ENCODE peak calls at places on chromosome 21, in nine cellular contexts. One of them, this sample, is unnamed.

GRCh38 chr21:36708512-36709029 is 9.7 kb downstream of the SIM2 start:
- DNase-seq in uterus: no peak
- DNase-seq in heart right ventricle: no peak
- DNase-seq in cardiac muscle cell: no peak
- DNase-seq in H1: no peak
- DNase-seq in heart left ventricle: no peak
- DNase-seq in GM23338: peak; percentile 33
- DNase-seq in RWPE2: no peak
- DNase-seq in neural progenitor cell: peak; percentile 41
- DNase-seq in this sample: no peak

GRCh38 chr21:23374155-23374554 is 2233.1 kb downstream of the MRPL39 start:
- DNase-seq in cardiac muscle cell: no peak
- DNase-seq in uterus: no peak
- DNase-seq in heart right ventricle: no peak
- DNase-seq in GM23338: no peak
- DNase-seq in heart left ventricle: no peak
- DNase-seq in RWPE2: no peak
- DNase-seq in H1: no peak
- DNase-seq in neural progenitor cell: no peak
- DNase-seq in this sample: no peak

GRCh38 chr21:43603641-43604504 is 55.4 kb downstream of the HSF2BP start:
- DNase-seq in heart right ventricle: no peak
- DNase-seq in heart left ventricle: no peak
- DNase-seq in uterus: no peak
- DNase-seq in cardiac muscle cell: peak; percentile 46
- DNase-seq in RWPE2: no peak
- DNase-seq in H1: no peak
- DNase-seq in GM23338: no peak
- DNase-seq in neural progenitor cell: peak; percentile 25
- DNase-seq in this sample: no peak

GRCh38 chr21:31666445-31667010 is 7.0 kb downstream of the SOD1 start:
- DNase-seq in H1: no peak
- DNase-seq in RWPE2: no peak
- DNase-seq in uterus: no peak
- DNase-seq in cardiac muscle cell: no peak
- DNase-seq in neural progenitor cell: no peak
- DNase-seq in heart left ventricle: no peak
- DNase-seq in heart right ventricle: no peak
- DNase-seq in GM23338: no peak
- DNase-seq in this sample: no peak

GRCh38 chr21:31872452-31873274 is at the start of gene HUNK:
- DNase-seq in uterus: peak; percentile 42
- DNase-seq in cardiac muscle cell: peak; percentile 44
- DNase-seq in neural progenitor cell: peak; percentile 86
- DNase-seq in heart right ventricle: peak; percentile 15
- DNase-seq in RWPE2: no peak
- DNase-seq in heart left ventricle: no peak
- DNase-seq in GM23338: peak; percentile 73
- DNase-seq in H1: no peak
- DNase-seq in this sample: no peak

GRCh38 chr21:43619856-43620255 is 39.4 kb downstream of the HSF2BP start:
- DNase-seq in cardiac muscle cell: no peak
- DNase-seq in H1: no peak
- DNase-seq in heart left ventricle: no peak
- DNase-seq in RWPE2: no peak
- DNase-seq in uterus: no peak
- DNase-seq in neural progenitor cell: peak; percentile 13
- DNase-seq in heart right ventricle: no peak
- DNase-seq in GM23338: peak; percentile 48
- DNase-seq in this sample: no peak

GRCh38 chr21:41725421-41726021 is 41.3 kb downstream of the RIPK4 start:
- DNase-seq in neural progenitor cell: peak; percentile 42
- DNase-seq in H1: peak; percentile 74
- DNase-seq in uterus: no peak
- DNase-seq in GM23338: peak; percentile 58
- DNase-seq in cardiac muscle cell: no peak
- DNase-seq in heart left ventricle: peak; percentile 66
- DNase-seq in heart right ventricle: no peak
- DNase-seq in RWPE2: no peak
- DNase-seq in this sample: no peak

GRCh38 chr21:17397703-17398102 is 115.1 kb upstream of the CXADR start:
- DNase-seq in heart right ventricle: no peak
- DNase-seq in neural progenitor cell: no peak
- DNase-seq in H1: no peak
- DNase-seq in RWPE2: no peak
- DNase-seq in cardiac muscle cell: no peak
- DNase-seq in uterus: no peak
- DNase-seq in GM23338: no peak
- DNase-seq in heart left ventricle: no peak
- DNase-seq in this sample: no peak

GRCh38 chr21:46150073-46150472 is 5.3 kb downstream of the FTCD start:
- DNase-seq in uterus: peak; percentile 11
- DNase-seq in GM23338: no peak
- DNase-seq in cardiac muscle cell: no peak
- DNase-seq in heart left ventricle: peak; percentile 55
- DNase-seq in H1: no peak
- DNase-seq in RWPE2: peak; percentile 57
- DNase-seq in neural progenitor cell: no peak
- DNase-seq in heart right ventricle: no peak
- DNase-seq in this sample: peak; percentile 48

GRCh38 chr21:45940621-45941337 is 40.8 kb upstream of the COL6A1 start:
- DNase-seq in GM23338: no peak
- DNase-seq in H1: no peak
- DNase-seq in RWPE2: no peak
- DNase-seq in cardiac muscle cell: no peak
- DNase-seq in uterus: no peak
- DNase-seq in heart left ventricle: no peak
- DNase-seq in heart right ventricle: no peak
- DNase-seq in neural progenitor cell: no peak
- DNase-seq in this sample: no peak

GRCh38 chr21:37381883-37382585 is 15.5 kb downstream of the DYRK1A start:
- DNase-seq in cardiac muscle cell: no peak
- DNase-seq in GM23338: no peak
- DNase-seq in heart left ventricle: no peak
- DNase-seq in RWPE2: no peak
- DNase-seq in neural progenitor cell: no peak
- DNase-seq in uterus: no peak
- DNase-seq in heart right ventricle: no peak
- DNase-seq in H1: no peak
- DNase-seq in this sample: no peak

GRCh38 chr21:32138658-32139057 is 140.2 kb downstream of the MIS18A start:
- DNase-seq in cardiac muscle cell: no peak
- DNase-seq in H1: no peak
- DNase-seq in GM23338: no peak
- DNase-seq in heart right ventricle: no peak
- DNase-seq in uterus: no peak
- DNase-seq in heart left ventricle: no peak
- DNase-seq in RWPE2: no peak
- DNase-seq in neural progenitor cell: no peak
- DNase-seq in this sample: no peak

GRCh38 chr21:14734191-14734590 is 188.1 kb upstream of the SAMSN1 start:
- DNase-seq in H1: no peak
- DNase-seq in RWPE2: no peak
- DNase-seq in GM23338: no peak
- DNase-seq in heart right ventricle: no peak
- DNase-seq in cardiac muscle cell: no peak
- DNase-seq in uterus: no peak
- DNase-seq in neural progenitor cell: no peak
- DNase-seq in heart left ventricle: no peak
- DNase-seq in this sample: no peak
- TF ChIP-seq CTCF in H1: no peak
- TF ChIP-seq CTCF in RWPE2: no peak
- TF ChIP-seq CTCF in GM23338: no peak
- TF ChIP-seq CTCF in heart right ventricle: no peak
- TF ChIP-seq CTCF in cardiac muscle cell: no peak
- TF ChIP-seq CTCF in uterus: no peak
- TF ChIP-seq CTCF in neural progenitor cell: no peak
- TF ChIP-seq CTCF in heart left ventricle: no peak
- TF ChIP-seq CTCF in this sample: no peak

DNA sequence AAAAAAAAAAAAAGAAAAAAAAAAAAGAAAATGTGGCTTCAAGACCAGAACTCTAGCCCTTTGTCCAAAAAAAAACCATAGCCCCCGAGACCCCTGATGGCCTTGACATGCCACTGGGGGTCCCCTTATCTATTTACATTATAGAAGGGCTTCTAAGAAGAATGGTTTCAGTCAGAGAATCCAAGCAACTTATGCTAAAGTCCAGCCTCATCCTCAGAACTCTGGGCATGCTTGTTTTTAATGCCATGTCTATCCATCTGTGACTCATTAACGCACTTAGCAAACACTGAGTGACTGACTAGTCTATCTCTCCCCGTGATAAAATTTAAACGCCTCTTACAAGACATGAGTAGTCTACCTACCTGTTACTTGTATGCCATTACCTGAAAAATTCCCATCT is 29.3 kb downstream of the ERG start:
- DNase-seq in RWPE2: no peak
- DNase-seq in GM23338: no peak
- DNase-seq in uterus: no peak
- DNase-seq in heart left ventricle: no peak
- DNase-seq in heart right ventricle: no peak
- DNase-seq in H1: no peak
- DNase-seq in neural progenitor cell: no peak
- DNase-seq in cardiac muscle cell: no peak
- DNase-seq in this sample: no peak
- H3K4me1 ChIP-seq in RWPE2: peaks cover 32% of the 10 kb centered on the region
- H3K4me1 ChIP-seq in GM23338: peaks cover 8% of the 10 kb centered on the region
- H3K4me1 ChIP-seq in uterus: no peaks in the 10 kb centered on the region
- H3K4me1 ChIP-seq in heart left ventricle: peaks cover 36% of the 10 kb centered on the region
- H3K4me1 ChIP-seq in heart right ventricle: peaks cover 42% of the 10 kb centered on the region
- H3K4me1 ChIP-seq in H1: no peaks in the 10 kb centered on the region
- H3K4me1 ChIP-seq in neural progenitor cell: no peaks in the 10 kb centered on the region
- H3K4me1 ChIP-seq in cardiac muscle cell: no peaks in the 10 kb centered on the region
- H3K4me1 ChIP-seq in this sample: peaks cover 5% of the 10 kb centered on the region

DNA sequence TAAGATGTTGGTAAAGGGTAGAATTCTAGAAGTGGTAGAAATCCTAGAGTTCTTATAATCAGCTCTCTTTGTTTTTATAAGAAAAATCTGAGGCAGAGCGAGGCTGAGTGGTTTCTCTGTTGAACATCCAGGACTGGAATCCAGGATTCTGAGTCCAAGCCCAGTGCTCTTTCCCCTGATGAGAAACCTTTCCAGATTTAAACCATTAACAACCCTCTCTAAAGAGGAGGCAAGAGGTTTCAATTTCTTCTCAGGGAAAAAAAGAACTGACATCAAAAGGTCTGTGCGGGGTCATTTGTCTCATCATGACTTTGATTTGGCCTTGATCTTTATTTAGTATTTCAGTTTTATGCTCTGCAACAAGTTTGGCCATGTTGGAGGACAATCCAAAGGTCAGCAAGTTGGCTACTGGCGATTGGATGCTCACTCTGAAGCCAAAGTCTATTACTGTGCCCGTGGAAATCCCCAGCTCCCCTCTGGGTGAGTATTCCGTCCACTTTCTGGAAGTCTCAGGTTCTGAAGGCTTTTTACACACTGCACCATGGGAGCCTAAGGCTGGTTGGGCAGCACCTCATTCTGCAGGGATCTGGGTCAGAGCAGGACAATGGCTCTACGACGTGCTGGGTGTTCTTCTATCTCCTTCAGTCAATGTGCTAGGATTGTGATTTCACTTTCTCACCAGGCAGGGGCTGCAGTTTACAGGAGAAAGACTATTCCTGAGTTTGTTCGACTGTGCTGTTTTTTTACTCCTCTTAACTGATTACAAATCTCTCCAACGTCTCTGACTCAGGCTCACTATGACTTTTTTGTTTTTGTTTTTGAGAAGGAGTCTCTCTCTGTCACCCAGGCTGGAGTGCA is 18.9 kb upstream of the CCT8 start:
- DNase-seq in heart right ventricle: no peak
- DNase-seq in heart left ventricle: no peak
- DNase-seq in GM23338: no peak
- DNase-seq in neural progenitor cell: no peak
- DNase-seq in uterus: no peak
- DNase-seq in RWPE2: no peak
- DNase-seq in H1: no peak
- DNase-seq in cardiac muscle cell: peak; percentile 56
- DNase-seq in this sample: no peak
- TF ChIP-seq CTCF in heart right ventricle: no peak
- TF ChIP-seq CTCF in heart left ventricle: peak; percentile 8
- TF ChIP-seq CTCF in GM23338: no peak
- TF ChIP-seq CTCF in neural progenitor cell: no peak
- TF ChIP-seq CTCF in uterus: no peak
- TF ChIP-seq CTCF in RWPE2: peak; percentile 26
- TF ChIP-seq CTCF in H1: no peak
- TF ChIP-seq CTCF in cardiac muscle cell: peak; percentile 26
- TF ChIP-seq CTCF in this sample: no peak

GRCh38 chr21:34950980-34951379 is 98.1 kb downstream of the RUNX1 start:
- DNase-seq in H1: no peak
- DNase-seq in heart left ventricle: no peak
- DNase-seq in RWPE2: no peak
- DNase-seq in neural progenitor cell: no peak
- DNase-seq in GM23338: no peak
- DNase-seq in heart right ventricle: no peak
- DNase-seq in cardiac muscle cell: no peak
- DNase-seq in uterus: no peak
- DNase-seq in this sample: no peak
- H3K4me1 ChIP-seq in H1: no peaks in the 10 kb centered on the region
- H3K4me1 ChIP-seq in heart left ventricle: peaks cover 5% of the 10 kb centered on the region
- H3K4me1 ChIP-seq in RWPE2: no peaks in the 10 kb centered on the region
- H3K4me1 ChIP-seq in neural progenitor cell: peaks cover 2% of the 10 kb centered on the region
- H3K4me1 ChIP-seq in GM23338: no peaks in the 10 kb centered on the region
- H3K4me1 ChIP-seq in heart right ventricle: no peaks in the 10 kb centered on the region
- H3K4me1 ChIP-seq in cardiac muscle cell: no peaks in the 10 kb centered on the region
- H3K4me1 ChIP-seq in uterus: no peaks in the 10 kb centered on the region
- H3K4me1 ChIP-seq in this sample: no peaks in the 10 kb centered on the region

GRCh38 chr21:27477321-27477720 is 510.4 kb upstream of the ADAMTS5 start:
- DNase-seq in heart left ventricle: no peak
- DNase-seq in uterus: no peak
- DNase-seq in H1: no peak
- DNase-seq in neural progenitor cell: no peak
- DNase-seq in heart right ventricle: no peak
- DNase-seq in cardiac muscle cell: no peak
- DNase-seq in RWPE2: no peak
- DNase-seq in GM23338: no peak
- DNase-seq in this sample: no peak
- TF ChIP-seq CTCF in heart left ventricle: no peak
- TF ChIP-seq CTCF in uterus: no peak
- TF ChIP-seq CTCF in H1: no peak
- TF ChIP-seq CTCF in neural progenitor cell: no peak
- TF ChIP-seq CTCF in heart right ventricle: no peak
- TF ChIP-seq CTCF in cardiac muscle cell: no peak
- TF ChIP-seq CTCF in RWPE2: no peak
- TF ChIP-seq CTCF in GM23338: no peak
- TF ChIP-seq CTCF in this sample: no peak